ENCODE peak calls at places on chromosomes 6 and 20, in six cellular contexts. W is GM23248, O is GM23338, A is MM.1S, U is neural progenitor cell, Y is SK-N-SH. M is an unnamed sample.
A peak's percentile ranks its signal among the peaks of the same experiment; 100 is the strongest.

GRCh38 chr6:53410508-53411258 is 61.9 kb upstream of the ELOVL5 start:
- DNase-seq in U (no peak), Y (peak; percentile 49), W (peak; percentile 67), O (peak; percentile 65), A (peak; percentile 59), M (peak; percentile 71)

GRCh38 chr20:3276400-3277015 is 37.5 kb upstream of the SLC4A11 start:
- DNase-seq in U (peak; percentile 57), A (peak; percentile 25), Y (no peak), O (peak; percentile 68), W (peak; percentile 37), M (peak; percentile 65)

GRCh38 chr6:167707686-167708500 is 118.8 kb upstream of the AFDN start:
- DNase-seq in A (no peak), U (no peak), Y (no peak), W (no peak), O (no peak), M (no peak)

GRCh38 chr6:89375427-89375868 is 22.9 kb upstream of the UBE2J1 start:
- DNase-seq in U (peak; percentile 82), A (peak; percentile 93), Y (peak; percentile 60), O (peak; percentile 95), W (no peak), M (peak; percentile 50)

GRCh38 chr6:102907181-102907580 is 1513.7 kb downstream of the GRIK2 start:
- DNase-seq in W (no peak), O (peak; percentile 65), A (peak; percentile 42), U (no peak), Y (no peak), M (no peak)

GRCh38 chr20:4076671-4077070 is 61.3 kb upstream of the RNF24 start:
- DNase-seq in W (peak; percentile 90), Y (no peak), U (no peak), O (no peak), A (no peak), M (peak; percentile 90)

GRCh38 chr6:145139895-145140294 is 595.4 kb downstream of the EPM2A start:
- DNase-seq in U (no peak), W (no peak), A (no peak), O (no peak), Y (peak; percentile 20), M (no peak)

GRCh38 chr20:59933296-59933848 is at the start of gene SYCP2:
- DNase-seq in U (no peak), A (no peak), Y (peak; percentile 95), O (peak; percentile 58), W (peak; percentile 61), M (no peak)

GRCh38 chr6:290111-290932 is 2.0 kb upstream of the DUSP22 start:
- DNase-seq in A (no peak), O (no peak), U (no peak), Y (no peak), W (no peak), M (no peak)

GRCh38 chr20:18632196-18632789 is 44.4 kb downstream of the DTD1 start:
- DNase-seq in U (peak; percentile 86), W (peak; percentile 79), A (peak; percentile 45), O (peak; percentile 88), Y (peak; percentile 74), M (peak; percentile 67)

GRCh38 chr6:158041370-158041769 is 59.7 kb downstream of the SYNJ2 start:
- DNase-seq in A (no peak), Y (no peak), U (no peak), W (peak; percentile 53), O (no peak), M (no peak)

GRCh38 chr6:158509465-158509864 is 50.4 kb upstream of the TMEM181 start:
- DNase-seq in Y (no peak), O (no peak), U (no peak), W (no peak), A (no peak), M (no peak)

GRCh38 chr6:20997143-20997792 is 463.0 kb downstream of the CDKAL1 start:
- DNase-seq in W (no peak), Y (no peak), A (no peak), O (peak; percentile 14), U (no peak), M (no peak)

GRCh38 chr6:117829594-117830319 is 77.3 kb upstream of the SLC35F1 start:
- DNase-seq in O (peak; percentile 84), W (peak; percentile 72), U (peak; percentile 84), Y (peak; percentile 27), A (peak; percentile 18), M (peak; percentile 47)

DNA sequence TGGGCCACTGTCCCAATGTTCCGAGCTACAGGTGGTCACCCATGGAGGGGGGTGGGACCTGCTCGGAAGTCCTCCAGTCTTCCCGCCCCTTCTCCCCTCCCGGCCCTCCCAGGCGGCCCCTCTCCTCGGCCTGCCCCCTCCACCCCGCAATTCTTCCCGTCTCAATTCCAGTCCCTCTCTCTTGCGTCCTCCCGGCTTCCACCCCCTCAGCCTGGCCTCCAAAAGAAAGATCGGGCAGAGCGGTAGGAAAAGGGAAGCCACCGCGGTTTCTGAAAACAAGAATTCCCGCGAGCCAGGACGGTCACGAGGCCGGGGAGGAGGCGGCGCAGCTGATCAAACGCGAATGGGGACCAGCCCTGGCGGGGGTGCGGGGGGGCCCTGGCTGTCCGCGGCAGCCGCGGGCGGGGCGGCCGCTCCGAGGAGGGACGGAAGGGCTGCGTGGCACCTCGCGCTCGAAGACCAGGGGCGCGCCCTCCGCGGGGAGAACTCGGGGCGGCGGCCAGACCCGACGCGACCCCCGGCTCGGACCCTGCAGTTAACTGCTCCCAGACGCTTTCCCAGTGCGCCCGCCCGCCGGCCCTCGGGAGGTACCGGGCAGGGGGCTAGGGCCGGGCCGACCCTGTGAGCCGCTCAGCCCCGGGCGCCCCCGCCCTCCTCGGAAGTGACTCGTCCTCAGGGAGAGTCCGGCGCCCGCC is 1.0 kb downstream of the PXDC1 start:
- DNase-seq in U (peak; percentile 62), W (peak; percentile 91), A (no peak), O (peak; percentile 69), Y (peak; percentile 64), M (peak; percentile 57)
- TF ChIP-seq EZH2phosphoT487 in U (no peak), W (no peak), A (no peak), O (no peak), Y (no peak), M (no peak)

GRCh38 chr20:50903353-50904051 is 27.7 kb downstream of the ADNP start:
- DNase-seq in A (no peak), O (no peak), Y (no peak), U (no peak), W (no peak), M (no peak)
- H3F3A ChIP-seq in A (peaks cover 3% of the 10 kb centered on the region), O (no peaks in the 10 kb centered on the region), Y (peaks cover 16% of the 10 kb centered on the region), U (peaks cover 53% of the 10 kb centered on the region), W (peaks cover 39% of the 10 kb centered on the region), M (no peaks in the 10 kb centered on the region)

GRCh38 chr6:10433322-10433721 is 18.4 kb upstream of the TFAP2A start:
- DNase-seq in O (no peak), W (no peak), Y (no peak), U (no peak), A (no peak), M (no peak)
- H3K4me1 ChIP-seq in O (peaks cover 10% of the 10 kb centered on the region), W (peaks cover 7% of the 10 kb centered on the region), Y (no peaks in the 10 kb centered on the region), U (no peaks in the 10 kb centered on the region), A (peaks cover 3% of the 10 kb centered on the region), M (peaks cover 20% of the 10 kb centered on the region)

GRCh38 chr6:136011475-136011874 is 160.0 kb downstream of the PDE7B start:
- DNase-seq in W (peak; percentile 32), A (no peak), Y (no peak), U (no peak), O (no peak), M (no peak)

GRCh38 chr6:136015531-136015930 is 164.0 kb downstream of the PDE7B start:
- DNase-seq in Y (no peak), O (no peak), U (no peak), A (no peak), W (no peak), M (no peak)

GRCh38 chr6:136014454-136015421 is 163.2 kb downstream of the PDE7B start:
- DNase-seq in A (no peak), W (peak; percentile 97), O (no peak), U (no peak), Y (no peak), M (peak; percentile 78)

GRCh38 chr6:136012198-136012884 is 160.8 kb downstream of the PDE7B start:
- DNase-seq in Y (no peak), A (no peak), W (peak; percentile 82), O (no peak), U (no peak), M (peak; percentile 61)

GRCh38 chr6:136012948-136013347 is 161.4 kb downstream of the PDE7B start:
- DNase-seq in A (no peak), W (peak; percentile 61), Y (no peak), U (no peak), O (no peak), M (no peak)
- TF ChIP-seq EZH2phosphoT487 in A (no peak), W (no peak), Y (no peak), U (no peak), O (no peak), M (no peak)

DNA sequence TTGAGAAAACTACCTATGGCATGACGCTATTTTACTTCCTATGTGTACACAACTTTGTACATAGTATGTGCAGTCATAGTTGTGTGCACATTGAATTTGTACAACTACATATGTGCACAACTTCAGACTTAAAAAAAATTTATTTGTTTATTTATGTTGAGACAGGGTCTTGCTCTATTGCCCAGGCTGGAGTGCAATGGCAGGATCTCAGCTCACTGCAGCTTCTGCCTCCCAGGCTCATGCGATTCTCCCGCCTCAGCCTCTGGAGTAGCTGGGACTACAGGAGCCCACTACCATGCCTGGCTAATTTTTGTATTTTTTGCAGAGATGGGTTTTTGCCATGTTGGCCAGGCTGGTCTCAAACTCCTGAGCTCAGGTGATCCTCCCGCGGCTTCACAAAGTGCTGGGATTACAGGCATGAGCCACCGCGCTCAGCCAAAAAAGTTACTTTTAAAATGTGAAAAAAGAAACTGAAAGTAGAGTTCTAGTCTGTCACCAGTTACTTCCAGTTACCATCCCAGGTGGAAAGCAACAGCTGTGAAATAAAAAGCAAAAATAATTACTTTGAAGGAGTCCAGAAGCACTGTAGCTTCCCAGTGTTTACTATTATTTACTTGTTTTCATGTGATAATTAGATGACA is 1.7 kb upstream of the ZKSCAN8 start:
- DNase-seq in A (peak; percentile 40), Y (no peak), W (no peak), U (no peak), O (no peak), M (no peak)
- H3F3A ChIP-seq in A (peaks cover 13% of the 10 kb centered on the region), Y (peaks cover 8% of the 10 kb centered on the region), W (peaks cover 13% of the 10 kb centered on the region), U (peaks cover 34% of the 10 kb centered on the region), O (no peaks in the 10 kb centered on the region), M (no peaks in the 10 kb centered on the region)

GRCh38 chr6:106736502-106736901 is 107.1 kb downstream of the QRSL1 start:
- DNase-seq in W (no peak), Y (no peak), U (no peak), O (no peak), A (no peak), M (no peak)
- H3K4me1 ChIP-seq in W (no peaks in the 10 kb centered on the region), Y (no peaks in the 10 kb centered on the region), U (no peaks in the 10 kb centered on the region), O (peaks cover 10% of the 10 kb centered on the region), A (no peaks in the 10 kb centered on the region), M (peaks cover 15% of the 10 kb centered on the region)

DNA sequence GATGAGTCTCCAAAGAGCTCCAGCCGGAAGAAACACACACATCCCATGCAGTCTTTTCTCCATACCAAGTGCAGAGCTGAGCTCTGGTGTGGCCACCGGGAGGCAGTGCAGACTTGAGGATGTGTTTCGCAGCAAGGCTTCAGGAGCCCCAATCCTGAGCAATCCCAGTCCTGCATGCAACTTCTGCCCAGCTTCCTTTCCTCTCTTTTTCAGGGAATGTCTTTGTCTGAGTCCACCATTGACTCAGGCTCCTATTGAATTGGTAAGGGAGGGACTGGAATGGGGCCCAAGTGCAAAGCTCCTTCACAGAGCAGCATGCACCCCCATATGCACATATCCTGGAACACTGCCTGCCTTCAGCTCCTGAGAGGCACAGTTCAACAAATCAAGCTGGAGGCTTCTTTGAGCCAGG is 50.5 kb upstream of the ASIP start:
- DNase-seq in U (peak; percentile 89), A (peak; percentile 57), Y (peak; percentile 84), W (peak; percentile 93), O (peak; percentile 92), M (peak; percentile 84)
- TF ChIP-seq EZH2phosphoT487 in U (no peak), A (no peak), Y (no peak), W (no peak), O (no peak), M (no peak)

M was measured in PC-3.